ENCODE peak calls at places on chromosomes 13 and 19, in six cellular contexts. D is A549, E is heart right ventricle, M is astrocyte of the spinal cord, V is adrenal gland, X is right lobe of liver. B is an unnamed sample.

GRCh38 chr13:36086117-36086516 is 45.1 kb downstream of the DCLK1 start:
- DNase-seq in D (no peak), E (no peak), M (no peak), V (no peak), X (no peak), B (no peak)

GRCh38 chr13:22789916-22790315 is 390.9 kb upstream of the SGCG start:
- DNase-seq in D (no peak), E (no peak), M (no peak), V (no peak), X (no peak), B (no peak)

GRCh38 chr19:17294051-17294891 is 9.0 kb downstream of the ABHD8 start:
- DNase-seq in D (peak), E (peak), M (no peak), V (peak), X (peak), B (peak)

GRCh38 chr19:45235485-45235884 is 9.7 kb downstream of the EXOC3L2 start:
- DNase-seq in D (no peak), E (no peak), M (no peak), V (no peak), X (no peak), B (no peak)

GRCh38 chr19:51470966-51471365 is 7.4 kb upstream of the CEACAM18 start:
- DNase-seq in D (no peak), E (no peak), M (no peak), V (peak), X (no peak), B (no peak)

GRCh38 chr13:111876506-111876905 is 190.4 kb upstream of the SOX1 start:
- DNase-seq in D (no peak), E (no peak), M (no peak), V (no peak), X (no peak), B (no peak)

GRCh38 chr19:42528354-42529247 is at the start of gene CEACAM1:
- DNase-seq in D (no peak), E (peak), M (no peak), V (peak), X (peak), B (no peak)

GRCh38 chr19:57269515-57270250 is 10.6 kb upstream of the ZNF460 start:
- DNase-seq in D (no peak), E (no peak), M (peak), V (no peak), X (no peak), B (no peak)

GRCh38 chr13:36822786-36823185 is 3.8 kb downstream of the RFXAP start:
- DNase-seq in D (no peak), E (no peak), M (peak), V (no peak), X (no peak), B (no peak)

GRCh38 chr13:49262634-49263033 is 14.9 kb downstream of the CDADC1 start:
- DNase-seq in D (no peak), E (no peak), M (no peak), V (no peak), X (no peak), B (no peak)

GRCh38 chr19:18351544-18351943 is 11.1 kb downstream of the PGPEP1 start:
- DNase-seq in D (no peak), E (no peak), M (no peak), V (no peak), X (no peak), B (no peak)

GRCh38 chr13:98843482-98843877 is 91.0 kb upstream of the SLC15A1 start:
- DNase-seq in D (no peak), E (no peak), M (no peak), V (no peak), X (no peak), B (no peak)

GRCh38 chr13:41075034-41075433 is 13.7 kb downstream of the WBP4 start:
- DNase-seq in D (peak), E (no peak), M (peak), V (peak), X (no peak), B (peak)

GRCh38 chr19:55460670-55461258 is 678 bp downstream of the ISOC2 start:
- DNase-seq in D (peak), E (peak), M (peak), V (peak), X (peak), B (peak)

GRCh38 chr19:20325151-20325550 is 158.1 kb downstream of the ZNF486 start:
- DNase-seq in D (no peak), E (no peak), M (no peak), V (no peak), X (no peak), B (no peak)

GRCh38 chr13:102978168-102978567 is 88.0 kb downstream of the SLC10A2 start:
- DNase-seq in D (no peak), E (no peak), M (peak), V (no peak), X (no peak), B (no peak)

GRCh38 chr13:110949628-110950027 is 34.8 kb upstream of the ANKRD10 start:
- DNase-seq in D (no peak), E (no peak), M (no peak), V (no peak), X (no peak), B (no peak)

GRCh38 chr13:104436555-104436954 is 1370.3 kb upstream of the SLC10A2 start:
- DNase-seq in D (no peak), E (no peak), M (no peak), V (no peak), X (no peak), B (no peak)

GRCh38 chr13:29733069-29733700 is 117.2 kb downstream of the UBL3 start:
- DNase-seq in D (no peak), E (no peak), M (no peak), V (no peak), X (no peak), B (no peak)

GRCh38 chr13:105334211-105334610 is 1201.3 kb downstream of the EFNB2 start:
- DNase-seq in D (no peak), E (no peak), M (peak), V (no peak), X (no peak), B (no peak)

GRCh38 chr13:30034448-30034795 is 184.0 kb upstream of the UBL3 start:
- DNase-seq in D (no peak), E (no peak), M (no peak), V (no peak), X (no peak), B (no peak)

GRCh38 chr19:22422220-22422619 is at the start of gene ZNF98:
- DNase-seq in D (no peak), E (peak), M (no peak), V (peak), X (no peak), B (no peak)

GRCh38 chr19:42226886-42227285 is 6.8 kb downstream of the ZNF526 start:
- DNase-seq in D (no peak), E (no peak), M (no peak), V (no peak), X (no peak), B (no peak)

GRCh38 chr13:79246575-79246949 is 159.5 kb downstream of the RBM26 start:
- DNase-seq in D (peak), E (no peak), M (no peak), V (no peak), X (no peak), B (no peak)

GRCh38 chr13:82797876-82798275 is 1084.4 kb downstream of the SLITRK1 start:
- DNase-seq in D (no peak), E (no peak), M (no peak), V (no peak), X (no peak), B (no peak)

GRCh38 chr19:10219678-10220077 is 11.5 kb downstream of the S1PR2 start:
- DNase-seq in D (peak), E (no peak), M (no peak), V (no peak), X (no peak), B (no peak)

GRCh38 chr19:8610041-8610927 is at the start of gene ADAMTS10:
- DNase-seq in D (no peak), E (peak), M (peak), V (peak), X (peak), B (peak)

GRCh38 chr19:48445256-48445605 is 552 bp upstream of the GRWD1 start:
- DNase-seq in D (peak), E (no peak), M (peak), V (no peak), X (no peak), B (no peak)

GRCh38 chr19:56597696-56598095 is 2.6 kb downstream of the ZNF71 start:
- DNase-seq in D (no peak), E (no peak), M (peak), V (no peak), X (no peak), B (no peak)

GRCh38 chr19:54281008-54281728 is at the start of gene LILRB2:
- DNase-seq in D (no peak), E (no peak), M (no peak), V (no peak), X (no peak), B (no peak)
- H3K4me3 ChIP-seq in D (no peak), E (peak), M (no peak), V (no peak), X (peak), B (no peak)

DNA sequence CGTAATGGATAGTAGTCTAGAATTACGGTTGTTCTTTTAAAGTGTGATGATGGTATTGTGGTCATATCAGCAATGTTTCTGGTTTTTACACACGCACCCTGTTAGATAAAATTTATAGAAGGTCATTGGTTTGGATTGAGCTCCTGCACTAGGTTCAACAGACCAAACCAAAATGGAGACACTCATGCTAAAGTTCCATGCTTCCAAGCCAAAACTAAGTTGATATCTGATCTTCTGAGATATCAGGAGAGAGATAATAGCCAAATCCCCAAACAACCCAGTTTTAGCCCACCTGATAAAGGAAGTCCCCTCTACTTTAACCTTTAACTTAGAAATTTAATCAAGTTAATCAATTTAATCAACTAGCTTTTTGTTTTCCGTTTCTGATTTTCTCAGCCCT is 1.2 kb downstream of the NOSIP start:
- DNase-seq in D (no peak), E (no peak), M (no peak), V (no peak), X (no peak), B (no peak)
- H3K4me3 ChIP-seq in D (peak), E (peak), M (peak), V (no peak), X (no peak), B (peak)

GRCh38 chr19:5801796-5802616 is 2.9 kb upstream of the NRTN start:
- DNase-seq in D (peak), E (no peak), M (peak), V (peak), X (no peak), B (no peak)

GRCh38 chr19:5805465-5806132 is 732 bp downstream of the NRTN start:
- DNase-seq in D (peak), E (peak), M (peak), V (peak), X (peak), B (peak)

GRCh38 chr19:5804516-5805464 is at the start of gene NRTN:
- DNase-seq in D (no peak), E (no peak), M (no peak), V (peak), X (no peak), B (peak)

GRCh38 chr19:5803752-5804515 is 933 bp upstream of the NRTN start:
- DNase-seq in D (peak), E (peak), M (peak), V (peak), X (peak), B (peak)

GRCh38 chr19:5803441-5803751 is 1.5 kb upstream of the NRTN start:
- DNase-seq in D (no peak), E (no peak), M (no peak), V (no peak), X (no peak), B (no peak)
- H3K4me3 ChIP-seq in D (peak), E (peak), M (peak), V (no peak), X (peak), B (no peak)

DNA sequence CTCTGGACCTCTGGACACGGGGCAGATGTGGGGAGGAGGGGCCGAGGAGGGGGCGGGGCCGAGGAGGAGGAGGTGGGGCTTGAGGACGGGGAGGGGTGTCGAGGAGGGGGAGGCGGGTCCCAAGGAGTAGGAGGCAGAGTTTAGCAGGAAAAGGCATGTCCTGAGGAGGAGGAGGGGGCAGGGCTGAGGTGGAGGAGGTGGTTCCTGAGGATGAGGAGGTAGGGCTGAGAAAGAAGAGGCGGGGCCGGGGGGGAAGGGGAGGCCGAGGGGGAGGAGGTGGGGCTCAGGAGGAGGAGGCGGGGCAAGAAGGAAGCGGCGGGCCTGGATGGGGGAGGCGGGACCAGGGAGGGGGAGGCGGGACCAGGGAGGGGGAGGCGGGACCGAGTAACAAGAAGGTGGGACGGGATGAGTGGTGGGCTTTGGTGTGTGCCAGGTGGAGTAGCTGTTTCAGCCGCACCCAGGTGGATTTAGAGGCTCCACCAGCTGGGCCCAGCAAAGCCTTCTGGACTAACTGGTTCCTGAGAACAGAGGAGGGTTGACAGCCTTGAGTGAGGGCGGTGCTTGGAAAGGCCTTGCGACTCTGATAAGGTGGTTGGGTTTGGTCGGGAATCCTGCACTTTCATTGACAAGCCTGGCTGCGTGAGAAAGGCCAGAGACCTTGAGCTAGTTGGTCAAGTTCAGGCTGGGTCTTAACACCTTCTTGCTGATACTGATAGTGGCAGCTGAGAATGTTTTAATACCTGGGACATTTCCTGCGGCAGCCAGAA is 7.7 kb downstream of the TECR start:
- DNase-seq in D (peak), E (peak), M (no peak), V (peak), X (no peak), B (peak)
- H3K4me3 ChIP-seq in D (no peak), E (no peak), M (no peak), V (no peak), X (no peak), B (no peak)

DNA sequence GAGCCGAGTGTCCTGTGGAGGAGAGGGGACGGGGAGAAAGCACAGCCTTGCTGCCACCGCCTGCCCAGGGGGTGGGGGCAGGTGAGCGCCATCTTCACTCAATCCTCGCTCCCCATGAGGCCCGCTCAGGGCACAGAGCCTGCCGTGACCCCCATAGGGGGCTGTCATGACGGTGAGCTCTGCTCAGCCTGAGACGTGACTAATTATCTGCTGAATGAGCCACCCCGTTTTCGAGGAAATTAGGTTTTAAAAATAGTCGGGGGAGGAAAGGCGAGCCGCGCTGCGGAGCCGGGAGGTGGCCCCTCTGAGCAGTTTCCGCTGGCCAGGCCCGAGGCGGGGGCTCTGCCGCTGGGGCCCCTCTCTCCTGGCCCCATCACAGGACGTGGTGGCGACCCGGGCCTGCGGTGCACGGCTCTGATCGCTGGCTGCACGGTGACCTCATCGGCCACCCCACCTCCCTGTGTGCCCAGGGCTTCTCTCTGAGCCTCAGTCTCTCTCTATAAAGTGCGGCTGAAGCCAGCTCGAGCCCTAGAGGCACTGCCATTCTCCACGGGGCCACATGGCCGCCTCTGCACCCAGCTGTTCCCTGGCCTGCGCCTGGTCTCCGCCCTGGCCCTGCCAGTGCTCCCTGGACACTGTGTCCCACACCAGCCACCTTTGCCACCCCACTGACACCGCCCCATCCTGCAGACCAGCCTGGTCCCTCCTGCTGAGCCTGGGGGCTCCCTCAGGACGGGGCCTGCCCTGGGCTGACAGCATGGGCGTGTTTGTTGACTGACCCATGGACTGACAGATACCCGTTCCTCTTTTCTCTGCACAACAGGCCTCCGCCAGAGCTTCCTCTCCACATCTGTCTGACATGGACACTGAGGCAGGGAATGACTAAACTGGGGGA is 28.3 kb downstream of the PIP5K1C start:
- DNase-seq in D (no peak), E (no peak), M (no peak), V (no peak), X (no peak), B (no peak)
- H3K4me3 ChIP-seq in D (no peak), E (peak), M (no peak), V (no peak), X (no peak), B (no peak)

DNA sequence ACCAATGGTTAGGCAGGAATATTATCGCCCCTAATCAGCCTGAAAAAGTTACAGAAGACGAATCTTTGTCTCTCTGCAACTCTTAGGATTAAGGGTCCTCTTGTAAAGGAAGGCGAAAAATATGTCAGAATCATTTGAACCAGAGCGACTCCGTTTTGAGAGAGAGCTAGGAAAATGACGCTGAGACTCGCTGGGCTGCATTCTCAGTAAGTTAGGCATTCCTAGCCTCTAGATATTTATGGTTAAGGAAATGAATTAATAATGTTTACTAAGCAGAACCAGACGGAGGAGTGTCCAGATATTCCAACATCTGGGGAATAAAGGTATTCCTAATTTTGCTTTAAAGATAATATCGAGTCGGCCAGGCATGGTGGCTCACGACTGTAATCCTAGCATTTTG is 755 bp upstream of the ZNF726 start:
- DNase-seq in D (no peak), E (no peak), M (no peak), V (no peak), X (no peak), B (no peak)
- H3K4me3 ChIP-seq in D (no peak), E (peak), M (no peak), V (no peak), X (peak), B (no peak)

GRCh38 chr19:43789029-43789428 is 8.3 kb upstream of the KCNN4 start:
- DNase-seq in D (peak), E (no peak), M (peak), V (no peak), X (no peak), B (peak)
- H3K4me3 ChIP-seq in D (no peak), E (no peak), M (no peak), V (no peak), X (no peak), B (no peak)

DNA sequence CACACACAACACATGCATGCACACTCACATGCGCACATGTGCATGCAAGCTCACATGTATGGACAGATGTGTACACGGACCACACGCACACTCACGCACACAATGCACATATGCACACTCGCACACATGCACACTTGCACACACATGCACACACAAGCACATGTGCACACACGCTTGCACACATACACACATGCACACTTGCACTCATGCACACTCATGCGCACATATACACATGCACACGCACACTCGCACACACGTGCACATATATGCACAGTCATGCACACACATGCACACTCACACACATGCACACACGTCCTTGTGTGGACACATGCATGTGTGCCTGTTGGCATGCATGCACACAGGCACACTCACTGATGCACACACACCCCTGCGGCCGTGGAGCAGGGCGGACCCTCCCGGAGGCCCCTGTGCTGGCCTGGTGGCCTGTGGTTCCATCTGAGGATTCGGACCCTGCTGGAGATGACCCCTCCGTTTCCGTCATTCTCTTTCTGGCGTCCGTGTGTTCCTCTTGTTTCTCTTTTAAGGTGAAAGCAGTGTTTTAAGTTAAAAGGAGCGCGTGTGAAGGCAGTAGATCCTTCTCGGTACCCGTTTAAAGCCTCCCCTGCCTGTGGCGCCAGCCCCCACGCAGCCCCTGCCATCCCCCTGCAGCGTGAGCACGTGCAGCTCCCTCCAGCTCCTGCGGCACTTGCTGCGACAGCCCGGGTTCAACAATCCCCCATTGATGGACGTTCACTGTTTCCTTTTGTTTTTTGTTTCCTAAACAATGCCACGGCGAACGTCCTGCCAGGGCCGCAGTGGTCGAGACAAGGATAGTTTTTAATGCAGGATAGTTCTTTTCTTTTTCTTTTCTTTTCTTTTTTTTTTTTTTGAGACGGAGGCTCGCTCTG is 5.6 kb downstream of the NDUFS7 start:
- DNase-seq in D (no peak), E (no peak), M (no peak), V (no peak), X (no peak), B (no peak)
- H3K4me3 ChIP-seq in D (no peak), E (no peak), M (no peak), V (no peak), X (no peak), B (no peak)

B was measured in HAP-1.